ENCODE peak calls at places on chromosomes 5 and 9, in five cellular contexts. V, B, D, M and J are unnamed samples.

GRCh38 chr5:21701317-21701716 is 1151.8 kb downstream of the CDH12 start:
- DNase-seq in V (no peak), B (peak; percentile 15), D (no peak), M (no peak), J (no peak)

GRCh38 chr5:157530226-157530972 is 45.2 kb downstream of the ADAM19 start:
- DNase-seq in V (no peak), B (no peak), D (no peak), M (no peak), J (no peak)

GRCh38 chr9:14277202-14277601 is 36.7 kb downstream of the NFIB start:
- DNase-seq in V (peak; percentile 88), B (no peak), D (peak; percentile 75), M (no peak), J (no peak)

GRCh38 chr5:169549453-169549852 is 34.1 kb upstream of the SPDL1 start:
- DNase-seq in V (no peak), B (no peak), D (no peak), M (no peak), J (no peak)

GRCh38 chr5:171629221-171630005 is 156.2 kb upstream of the SMIM23 start:
- DNase-seq in V (no peak), B (no peak), D (peak; percentile 7), M (no peak), J (no peak)

GRCh38 chr5:76314643-76315042 is 88.4 kb upstream of the IQGAP2 start:
- DNase-seq in V (no peak), B (no peak), D (no peak), M (no peak), J (no peak)

GRCh38 chr9:96025995-96026572 is 150.6 kb downstream of the ERCC6L2 start:
- DNase-seq in V (no peak), B (peak; percentile 79), D (no peak), M (no peak), J (peak; percentile 73)

GRCh38 chr5:176469293-176469692 is 21.1 kb downstream of the FAF2 start:
- DNase-seq in V (peak; percentile 20), B (no peak), D (no peak), M (no peak), J (no peak)

GRCh38 chr5:57171818-57172465 is 1.9 kb upstream of the GPBP1 start:
- DNase-seq in V (no peak), B (no peak), D (peak; percentile 54), M (no peak), J (no peak)

GRCh38 chr5:95808686-95809413 is 13.7 kb downstream of the GLRX start:
- DNase-seq in V (peak; percentile 93), B (no peak), D (peak; percentile 52), M (no peak), J (no peak)

GRCh38 chr9:114574438-114574837 is 13.1 kb upstream of the ATP6V1G1 start:
- DNase-seq in V (no peak), B (no peak), D (peak; percentile 11), M (no peak), J (no peak)

GRCh38 chr5:140800816-140801493 is at the start of gene PCDHA3:
- DNase-seq in V (peak; percentile 14), B (no peak), D (peak; percentile 1), M (no peak), J (no peak)

GRCh38 chr5:1479581-1480188 is 34.4 kb upstream of the SLC6A3 start:
- DNase-seq in V (peak; percentile 74), B (peak; percentile 64), D (peak; percentile 36), M (no peak), J (peak; percentile 54)

GRCh38 chr9:83503881-83504280 is 34.3 kb downstream of the FRMD3 start:
- DNase-seq in V (no peak), B (no peak), D (no peak), M (no peak), J (no peak)

GRCh38 chr9:21974542-21975409 is 19.4 kb downstream of the CDKN2A start:
- DNase-seq in V (peak; percentile 53), B (peak; percentile 88), D (peak; percentile 57), M (no peak), J (peak; percentile 75)

GRCh38 chr9:127876764-127877562 is 512 bp downstream of the AK1 start:
- DNase-seq in V (no peak), B (no peak), D (no peak), M (no peak), J (no peak)

GRCh38 chr9:80320480-80320879 is 748.7 kb downstream of the TLE4 start:
- DNase-seq in V (peak; percentile 0), B (no peak), D (no peak), M (no peak), J (no peak)

GRCh38 chr9:89597711-89598707 is 6.8 kb upstream of the GADD45G start:
- DNase-seq in V (peak; percentile 74), B (peak; percentile 74), D (peak; percentile 59), M (no peak), J (peak; percentile 73)

GRCh38 chr5:124289641-124290201 is 456.7 kb downstream of the ZNF608 start:
- DNase-seq in V (peak; percentile 13), B (peak; percentile 49), D (no peak), M (no peak), J (peak; percentile 12)

GRCh38 chr9:131598121-131598520 is 52.8 kb downstream of the PRRT1B start:
- DNase-seq in V (no peak), B (no peak), D (no peak), M (no peak), J (no peak)

GRCh38 chr9:85142461-85143401 is 473.2 kb downstream of the NTRK2 start:
- DNase-seq in V (peak; percentile 40), B (peak; percentile 23), D (no peak), M (peak; percentile 9), J (no peak)

GRCh38 chr5:107253246-107253645 is 417.5 kb downstream of the EFNA5 start:
- DNase-seq in V (no peak), B (no peak), D (no peak), M (peak; percentile 37), J (no peak)

GRCh38 chr5:93676707-93677106 is 64.7 kb downstream of the POU5F2 start:
- DNase-seq in V (peak; percentile 17), B (peak; percentile 12), D (no peak), M (no peak), J (peak; percentile 16)

GRCh38 chr9:114096041-114096511 is 3.0 kb downstream of the KIF12 start:
- DNase-seq in V (no peak), B (peak; percentile 52), D (no peak), M (no peak), J (peak; percentile 43)

DNA sequence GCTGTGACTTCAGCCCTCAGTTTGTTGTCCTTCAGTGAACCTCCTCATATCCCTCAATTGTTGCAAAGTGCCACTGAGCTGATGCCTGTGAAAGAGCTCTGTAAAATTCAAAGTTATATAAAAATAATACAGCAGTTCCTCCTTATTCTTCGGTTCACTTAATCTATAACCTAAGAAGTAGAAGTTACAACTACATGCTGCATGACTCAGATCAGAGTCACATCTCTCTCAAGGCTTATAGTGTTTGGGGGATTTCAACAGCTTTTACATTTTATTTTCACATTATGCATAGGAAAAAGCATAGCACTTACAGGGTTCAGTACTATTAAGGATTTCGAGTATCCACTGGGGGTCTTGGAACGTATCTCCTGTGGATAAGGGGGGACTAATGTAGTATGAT is 25.1 kb upstream of the GCNT1 start:
- DNase-seq in V (peak; percentile 20), B (no peak), D (peak; percentile 83), M (no peak), J (no peak)
- TF ChIP-seq CTCF in V (no peak), B (no peak), D (no peak), M (no peak), J (no peak)

GRCh38 chr5:127562252-127562651 is 44.8 kb downstream of the PRRC1 start:
- DNase-seq in V (peak; percentile 41), B (peak; percentile 55), D (no peak), M (no peak), J (peak; percentile 11)
- TF ChIP-seq CTCF in V (peak; percentile 32), B (peak; percentile 67), D (peak; percentile 10), M (peak; percentile 10), J (peak; percentile 49)

GRCh38 chr5:122996102-122996501 is 40.4 kb downstream of the PPIC start:
- DNase-seq in V (no peak), B (no peak), D (no peak), M (no peak), J (no peak)

GRCh38 chr5:123001801-123002200 is 34.7 kb downstream of the PPIC start:
- DNase-seq in V (no peak), B (no peak), D (no peak), M (no peak), J (peak; percentile 29)

GRCh38 chr5:123000731-123001130 is 35.8 kb downstream of the PPIC start:
- DNase-seq in V (no peak), B (no peak), D (no peak), M (no peak), J (no peak)

GRCh38 chr5:122997294-122997693 is 39.2 kb downstream of the PPIC start:
- DNase-seq in V (no peak), B (peak; percentile 13), D (no peak), M (no peak), J (no peak)

DNA sequence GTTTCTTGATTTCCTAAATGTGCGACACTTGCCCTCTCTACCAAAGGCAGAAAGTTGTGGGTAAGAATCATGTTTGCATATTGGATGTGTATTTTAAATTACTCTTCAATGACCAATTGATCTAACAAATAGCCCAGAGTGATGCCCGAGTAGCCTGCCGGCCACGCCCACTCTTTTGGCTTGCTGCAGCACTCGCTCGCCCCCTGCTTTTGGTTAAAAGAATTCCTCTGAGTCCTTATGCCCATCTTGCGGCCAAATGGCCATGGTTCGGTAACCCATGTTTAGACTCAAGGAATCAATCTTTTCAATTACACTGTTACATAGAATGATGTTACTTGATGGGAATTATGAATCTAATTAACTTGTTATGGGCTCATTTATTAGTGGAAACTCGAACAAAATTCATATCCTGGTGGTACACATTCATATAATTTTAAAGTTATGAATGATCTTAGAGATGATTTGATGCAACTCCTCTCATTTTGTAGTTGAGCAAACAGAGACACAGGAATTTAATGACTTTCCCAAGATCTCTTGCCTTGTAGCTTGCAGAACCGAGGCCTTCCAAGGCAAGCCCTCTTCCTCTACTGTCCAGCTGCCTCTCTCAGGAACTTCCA is 36.5 kb downstream of the PPIC start:
- DNase-seq in V (peak; percentile 59), B (peak; percentile 85), D (no peak), M (no peak), J (peak; percentile 70)
- TF ChIP-seq CTCF in V (peak; percentile 60), B (peak; percentile 86), D (peak; percentile 18), M (peak; percentile 49), J (peak; percentile 70)

DNA sequence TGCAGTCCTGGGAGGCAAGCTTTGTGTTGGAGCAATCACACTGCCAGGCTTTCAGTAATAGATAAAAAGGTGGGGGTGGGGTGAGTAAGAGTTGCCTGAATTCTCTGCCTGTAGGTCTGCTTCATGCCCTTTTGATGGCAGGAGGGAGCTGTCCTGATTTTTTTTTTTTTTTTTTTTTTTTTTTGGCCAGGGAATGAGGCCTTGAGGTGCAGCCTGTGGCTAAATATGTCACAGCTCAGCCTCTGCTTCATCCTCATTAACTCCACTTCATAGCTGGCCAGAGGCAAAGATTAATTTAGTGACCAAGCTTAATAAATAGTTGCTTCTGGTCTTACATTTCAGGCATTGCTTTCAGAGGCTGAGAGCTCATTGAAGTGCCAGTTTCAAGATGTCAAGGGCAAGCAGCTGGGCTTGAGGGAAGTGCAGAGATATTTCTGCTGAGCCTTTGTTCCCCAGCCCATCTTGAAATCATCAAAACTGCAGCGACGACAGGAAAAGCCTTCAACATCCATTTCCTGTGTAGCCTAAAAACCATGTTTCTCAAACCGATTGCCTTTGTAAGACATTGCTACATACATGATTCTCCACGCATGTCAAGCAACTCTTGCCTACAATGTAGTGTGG is 134.7 kb downstream of the MACIR start:
- DNase-seq in V (peak; percentile 80), B (peak; percentile 67), D (no peak), M (no peak), J (no peak)
- TF ChIP-seq CTCF in V (peak; percentile 37), B (peak; percentile 28), D (peak; percentile 20), M (no peak), J (no peak)